ENCODE peak calls at places on chromosomes 4 and X, in four cellular contexts. One of them, this sample, is unnamed.

GRCh38 chr4:6776920-6777635 is 5.4 kb upstream of the KIAA0232 start:
- DNase-seq in foreskin fibroblast: no peak
- DNase-seq in NB4: no peak
- DNase-seq in fibroblast of the aortic adventitia: no peak
- DNase-seq in this sample: no peak

GRCh38 chrX:97294016-97294415 is 410.3 kb downstream of the RPA4 start:
- DNase-seq in NB4: peak; percentile 1
- DNase-seq in foreskin fibroblast: no peak
- DNase-seq in fibroblast of the aortic adventitia: no peak
- DNase-seq in this sample: no peak

GRCh38 chr4:176277162-176277904 is 8.3 kb upstream of the ASB5 start:
- DNase-seq in fibroblast of the aortic adventitia: peak; percentile 76
- DNase-seq in NB4: peak; percentile 22
- DNase-seq in foreskin fibroblast: peak; percentile 84
- DNase-seq in this sample: peak; percentile 76

GRCh38 chr4:163941221-163941865 is 446.9 kb downstream of the TMA16 start:
- DNase-seq in fibroblast of the aortic adventitia: no peak
- DNase-seq in NB4: no peak
- DNase-seq in foreskin fibroblast: no peak
- DNase-seq in this sample: no peak

GRCh38 chrX:154057790-154058189 is 38.1 kb upstream of the IRAK1 start:
- DNase-seq in fibroblast of the aortic adventitia: no peak
- DNase-seq in NB4: peak; percentile 45
- DNase-seq in foreskin fibroblast: no peak
- DNase-seq in this sample: no peak

GRCh38 chr4:123977623-123978022 is 581.0 kb downstream of the SPRY1 start:
- DNase-seq in fibroblast of the aortic adventitia: no peak
- DNase-seq in NB4: no peak
- DNase-seq in foreskin fibroblast: no peak
- DNase-seq in this sample: no peak

GRCh38 chr4:26819478-26819877 is 41.2 kb upstream of the STIM2 start:
- DNase-seq in NB4: no peak
- DNase-seq in foreskin fibroblast: no peak
- DNase-seq in fibroblast of the aortic adventitia: no peak
- DNase-seq in this sample: no peak

GRCh38 chrX:46686003-46686645 is 72.8 kb downstream of the SLC9A7 start:
- DNase-seq in foreskin fibroblast: peak; percentile 62
- DNase-seq in fibroblast of the aortic adventitia: peak; percentile 68
- DNase-seq in NB4: peak; percentile 53
- DNase-seq in this sample: peak; percentile 38

GRCh38 chr4:86935833-86936721 is 1.3 kb downstream of the AFF1 start:
- DNase-seq in foreskin fibroblast: peak; percentile 81
- DNase-seq in fibroblast of the aortic adventitia: peak; percentile 78
- DNase-seq in NB4: peak; percentile 91
- DNase-seq in this sample: peak; percentile 31

GRCh38 chr4:23855912-23856605 is 33.8 kb downstream of the PPARGC1A start:
- DNase-seq in foreskin fibroblast: peak; percentile 69
- DNase-seq in NB4: no peak
- DNase-seq in fibroblast of the aortic adventitia: no peak
- DNase-seq in this sample: peak; percentile 21

GRCh38 chr4:123127218-123127617 is 204.8 kb upstream of the NUDT6 start:
- DNase-seq in foreskin fibroblast: peak; percentile 40
- DNase-seq in NB4: peak; percentile 9
- DNase-seq in fibroblast of the aortic adventitia: peak; percentile 65
- DNase-seq in this sample: no peak

DNA sequence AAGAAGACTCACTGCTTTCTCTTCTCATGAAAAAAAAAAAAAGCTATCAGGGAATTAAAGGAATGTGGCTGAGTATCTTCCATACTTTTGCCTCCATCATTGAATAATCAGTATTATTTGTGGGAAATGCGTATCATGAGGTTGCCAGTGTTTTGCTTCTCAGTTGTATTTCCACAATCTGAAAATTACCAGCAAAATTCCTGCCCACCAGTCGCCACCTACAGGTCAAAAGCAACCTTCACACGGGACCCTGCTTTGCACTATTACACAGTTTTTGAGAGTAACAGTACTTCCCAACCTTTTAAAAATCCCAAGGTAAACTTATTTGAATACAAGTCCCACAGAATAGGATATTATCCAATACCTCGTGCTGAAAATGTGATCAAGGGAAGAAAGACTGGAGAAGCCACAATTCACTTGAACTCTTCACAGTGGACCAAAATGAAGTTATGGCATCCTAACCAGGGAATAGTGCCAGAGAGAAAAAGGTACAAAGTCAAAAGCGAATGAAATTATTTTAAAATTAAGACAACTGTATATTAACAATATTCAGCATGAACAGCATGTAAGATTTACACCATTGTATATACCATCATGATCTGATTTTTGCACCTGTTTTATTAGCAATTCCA is 30.4 kb downstream of the PGRMC1 start:
- DNase-seq in foreskin fibroblast: peak; percentile 58
- DNase-seq in NB4: peak; percentile 27
- DNase-seq in fibroblast of the aortic adventitia: peak; percentile 39
- DNase-seq in this sample: peak; percentile 8
- TF ChIP-seq CTCF in foreskin fibroblast: peak; percentile 62
- TF ChIP-seq CTCF in NB4: peak; percentile 74
- TF ChIP-seq CTCF in fibroblast of the aortic adventitia: peak; percentile 84
- TF ChIP-seq CTCF in this sample: peak; percentile 80

GRCh38 chr4:8270912-8271815 is 1.6 kb downstream of the HTRA3 start:
- DNase-seq in fibroblast of the aortic adventitia: peak; percentile 17
- DNase-seq in foreskin fibroblast: no peak
- DNase-seq in NB4: peak; percentile 58
- DNase-seq in this sample: no peak
- H3K4me3 ChIP-seq in fibroblast of the aortic adventitia: peak overlapping the region; percentile 55
- H3K4me3 ChIP-seq in foreskin fibroblast: no peak overlapping the region
- H3K4me3 ChIP-seq in NB4: peak overlapping the region; percentile 54
- H3K4me3 ChIP-seq in this sample: no peak overlapping the region

DNA sequence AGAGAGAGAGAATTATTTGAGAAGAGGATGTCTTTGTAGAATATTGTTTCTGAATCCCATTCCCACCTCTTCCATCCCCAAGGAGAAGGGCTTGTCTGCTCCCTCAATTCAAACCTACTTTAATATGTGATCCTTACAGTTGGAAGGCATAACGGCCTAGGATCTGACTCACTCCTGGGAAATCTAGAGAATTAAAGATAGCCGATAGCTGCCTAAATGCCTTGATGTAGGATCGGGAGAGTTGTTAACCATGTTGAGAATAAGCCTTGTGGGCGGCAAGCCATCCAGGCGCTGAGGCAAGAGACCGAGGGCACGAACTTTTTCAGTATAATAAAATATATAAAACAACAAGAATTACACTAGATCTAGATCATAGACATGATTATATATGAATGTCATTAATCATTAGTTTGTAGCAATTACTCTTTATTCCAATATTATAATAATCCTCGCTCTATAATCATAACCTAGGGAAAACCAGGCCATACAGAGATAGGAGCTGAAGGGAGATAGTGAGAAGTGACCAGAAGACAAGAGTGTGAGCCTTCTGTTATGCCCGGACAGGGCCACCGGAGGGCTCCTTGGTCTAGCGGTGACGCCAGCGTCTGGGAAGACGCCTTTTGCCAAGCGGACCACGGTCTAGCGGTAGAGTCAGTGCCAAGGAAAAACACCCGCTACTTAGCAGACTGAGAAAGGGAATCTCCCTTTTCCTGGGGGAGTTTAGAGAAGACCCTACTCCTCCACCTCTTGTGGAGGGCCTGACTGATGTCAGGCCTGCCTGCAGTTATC is 13.5 kb downstream of the EMCN start:
- DNase-seq in fibroblast of the aortic adventitia: no peak
- DNase-seq in NB4: no peak
- DNase-seq in foreskin fibroblast: no peak
- DNase-seq in this sample: peak; percentile 51
- TF ChIP-seq CTCF in fibroblast of the aortic adventitia: no peak
- TF ChIP-seq CTCF in NB4: no peak
- TF ChIP-seq CTCF in foreskin fibroblast: no peak
- TF ChIP-seq CTCF in this sample: no peak

GRCh38 chrX:19122641-19123009 is 357 bp upstream of the ADGRG2 start:
- DNase-seq in fibroblast of the aortic adventitia: no peak
- DNase-seq in foreskin fibroblast: no peak
- DNase-seq in NB4: no peak
- DNase-seq in this sample: no peak
- H3K4me3 ChIP-seq in fibroblast of the aortic adventitia: no peak overlapping the region
- H3K4me3 ChIP-seq in foreskin fibroblast: no peak overlapping the region
- H3K4me3 ChIP-seq in NB4: no peak overlapping the region
- H3K4me3 ChIP-seq in this sample: no peak overlapping the region

DNA sequence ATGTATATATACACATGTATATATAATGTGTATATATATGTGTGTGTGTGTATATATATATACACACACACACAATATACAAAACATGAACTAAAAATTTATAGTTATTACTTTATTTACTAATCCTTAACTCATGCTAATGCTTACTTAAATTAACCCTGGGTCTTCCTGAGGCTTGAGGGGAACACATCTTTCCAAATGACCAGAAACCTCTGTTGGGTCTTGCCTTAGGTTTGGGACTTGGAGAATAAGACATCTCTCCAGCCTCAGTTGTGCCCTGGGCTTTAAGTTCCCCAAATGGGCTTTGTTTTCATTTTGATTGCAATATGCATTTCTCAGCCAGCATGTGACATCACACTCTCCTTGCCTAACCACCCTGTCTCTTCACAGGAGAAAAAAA is 7.7 kb downstream of the GEMIN8 start:
- DNase-seq in NB4: no peak
- DNase-seq in foreskin fibroblast: no peak
- DNase-seq in fibroblast of the aortic adventitia: no peak
- DNase-seq in this sample: no peak
- TF ChIP-seq CTCF in NB4: no peak
- TF ChIP-seq CTCF in foreskin fibroblast: no peak
- TF ChIP-seq CTCF in fibroblast of the aortic adventitia: no peak
- TF ChIP-seq CTCF in this sample: no peak

DNA sequence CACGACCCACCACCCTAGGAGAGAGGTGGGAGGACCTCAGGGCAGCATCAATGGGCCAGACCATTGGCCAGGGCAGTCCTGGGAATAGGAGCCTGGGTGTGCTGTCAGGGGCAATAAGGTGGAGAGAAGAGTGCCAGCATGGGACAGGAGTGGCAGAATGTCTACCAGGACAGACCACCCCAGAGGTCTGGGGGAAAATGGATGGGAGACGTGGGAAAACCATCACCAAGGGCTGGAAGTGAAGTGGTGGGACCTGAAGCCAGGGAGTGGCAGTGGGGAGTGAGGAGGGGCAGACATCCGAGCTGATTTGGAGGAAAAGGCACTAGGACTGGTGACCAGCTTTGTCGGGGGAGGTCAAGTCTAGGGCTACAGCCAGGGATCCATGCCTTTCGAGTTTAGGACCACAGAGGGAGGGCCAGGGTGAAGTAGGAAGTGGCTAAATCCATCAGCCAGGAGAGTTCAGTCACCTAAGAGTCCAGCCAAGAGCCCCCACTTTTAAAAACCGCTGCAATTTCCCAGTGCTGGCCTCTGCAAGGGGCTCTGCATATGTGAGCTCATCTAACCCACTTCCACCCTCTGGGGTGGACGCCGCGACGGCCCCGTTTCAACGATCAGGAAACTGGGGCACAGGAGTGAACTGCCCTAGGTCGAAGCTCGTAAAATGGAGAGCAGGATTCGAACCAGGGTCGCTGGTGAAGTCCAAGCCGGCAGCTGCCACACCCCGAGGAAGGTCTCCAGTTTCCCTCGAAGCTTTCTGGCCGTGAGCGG is 809 bp downstream of the EVC2 start:
- DNase-seq in fibroblast of the aortic adventitia: no peak
- DNase-seq in foreskin fibroblast: no peak
- DNase-seq in NB4: no peak
- DNase-seq in this sample: no peak
- H3K4me3 ChIP-seq in fibroblast of the aortic adventitia: peak overlapping the region; percentile 80
- H3K4me3 ChIP-seq in foreskin fibroblast: peak overlapping the region; percentile 77
- H3K4me3 ChIP-seq in NB4: no peak overlapping the region
- H3K4me3 ChIP-seq in this sample: peak overlapping the region; percentile 67

DNA sequence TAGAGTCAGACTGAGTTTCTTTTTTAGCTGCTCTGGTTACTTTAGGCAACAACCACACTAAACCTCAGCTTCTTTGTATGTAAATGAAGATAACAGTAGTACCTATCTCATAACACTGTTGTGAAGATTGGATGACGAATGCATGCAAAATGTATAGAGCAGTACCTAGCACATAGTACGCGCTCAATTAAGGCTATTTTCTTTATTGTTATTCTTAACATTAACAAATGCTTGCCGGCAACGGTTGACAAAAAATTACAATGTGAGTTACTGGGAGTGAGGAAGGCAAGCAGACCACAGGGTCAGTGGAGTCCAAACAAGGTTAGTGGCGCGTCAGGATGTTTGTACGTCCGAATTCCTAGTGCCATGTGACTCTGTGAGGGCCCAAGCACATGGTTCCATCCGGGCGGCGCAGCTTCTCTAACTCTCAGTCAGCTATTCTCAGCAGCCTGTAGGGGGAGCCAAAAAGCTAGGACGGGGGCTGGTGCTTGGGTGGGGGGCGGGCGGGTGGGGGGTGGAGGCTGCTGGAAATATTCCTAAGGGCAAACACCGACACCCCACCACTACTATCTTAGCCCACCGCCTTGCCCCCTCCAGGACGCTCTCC is 795 bp upstream of the NALF2 start:
- DNase-seq in fibroblast of the aortic adventitia: no peak
- DNase-seq in foreskin fibroblast: no peak
- DNase-seq in NB4: no peak
- DNase-seq in this sample: no peak
- TF ChIP-seq CTCF in fibroblast of the aortic adventitia: no peak
- TF ChIP-seq CTCF in foreskin fibroblast: no peak
- TF ChIP-seq CTCF in NB4: no peak
- TF ChIP-seq CTCF in this sample: peak; percentile 39

GRCh38 chr4:63563288-63564014 is 845.8 kb downstream of the TECRL start:
- DNase-seq in fibroblast of the aortic adventitia: no peak
- DNase-seq in foreskin fibroblast: no peak
- DNase-seq in NB4: peak; percentile 17
- DNase-seq in this sample: no peak
- H3K4me3 ChIP-seq in fibroblast of the aortic adventitia: no peak overlapping the region
- H3K4me3 ChIP-seq in foreskin fibroblast: no peak overlapping the region
- H3K4me3 ChIP-seq in NB4: no peak overlapping the region
- H3K4me3 ChIP-seq in this sample: no peak overlapping the region

GRCh38 chr4:139761461-139761860 is 95.8 kb downstream of the MGST2 start:
- DNase-seq in fibroblast of the aortic adventitia: no peak
- DNase-seq in foreskin fibroblast: peak; percentile 21
- DNase-seq in NB4: peak; percentile 67
- DNase-seq in this sample: peak; percentile 28
- TF ChIP-seq CTCF in fibroblast of the aortic adventitia: peak; percentile 18
- TF ChIP-seq CTCF in foreskin fibroblast: peak; percentile 25
- TF ChIP-seq CTCF in NB4: peak; percentile 34
- TF ChIP-seq CTCF in this sample: peak; percentile 68

DNA sequence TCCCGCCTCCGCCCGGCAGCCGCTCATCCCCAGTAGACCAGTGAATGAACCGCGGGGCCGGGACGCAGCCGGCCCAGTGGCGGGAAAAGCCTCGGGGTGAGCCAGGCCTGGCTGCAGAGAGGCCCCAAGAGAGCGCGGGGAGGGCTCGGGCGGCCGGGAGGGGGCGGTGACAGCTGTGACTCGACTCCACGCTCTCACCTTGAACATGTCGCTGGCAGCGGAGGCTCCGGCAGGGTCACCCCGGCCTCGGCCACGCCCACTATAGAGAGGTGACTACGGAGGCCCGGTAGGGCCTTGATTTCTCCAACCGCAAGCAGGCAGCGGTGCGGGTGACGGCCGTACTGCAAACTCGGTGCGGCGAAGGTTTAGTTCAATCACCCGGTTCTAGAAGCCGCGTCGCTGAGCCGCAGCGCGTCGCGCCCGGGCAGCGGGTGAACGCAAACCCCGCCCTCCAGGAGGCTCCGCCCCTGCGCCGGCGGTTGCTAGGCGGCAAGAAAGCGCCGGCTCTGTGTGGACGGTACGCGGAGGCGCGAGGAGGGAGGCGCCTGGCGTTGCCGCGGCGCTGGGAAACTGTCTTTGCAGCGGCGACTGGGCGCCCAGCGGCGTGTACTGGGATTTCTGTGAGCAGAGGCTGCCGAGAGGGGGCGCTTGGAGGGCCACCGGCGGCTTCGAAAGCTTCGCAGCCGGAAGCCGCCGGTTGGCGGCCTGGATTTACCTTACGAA is at the start of the genes APOO and CXorf58:
- DNase-seq in foreskin fibroblast: peak; percentile 95
- DNase-seq in NB4: peak; percentile 95
- DNase-seq in fibroblast of the aortic adventitia: peak; percentile 88
- DNase-seq in this sample: peak; percentile 77
- H3K4me3 ChIP-seq in foreskin fibroblast: peak within 1 kb of the TSS; percentile 60
- H3K4me3 ChIP-seq in NB4: peak within 1 kb of the TSS; percentile 75
- H3K4me3 ChIP-seq in fibroblast of the aortic adventitia: peak within 1 kb of the TSS; percentile 70
- H3K4me3 ChIP-seq in this sample: peak within 1 kb of the TSS; percentile 63

This sample was measured in brain microvascular endothelial cell.